ENCODE peak calls at places on chromosomes 4 and X, in four cellular contexts. U, I, T and H are unnamed samples.
A peak's percentile ranks its signal among the peaks of the same experiment; 100 is the strongest.

GRCh38 chr4:150252741-150253140 is 174.5 kb downstream of the DCLK2 start:
- DNase-seq in T (no peak), U (no peak), I (no peak), H (no peak)

GRCh38 chr4:71833175-71833900 is 49.5 kb upstream of the GC start:
- DNase-seq in U (no peak), T (no peak), I (no peak), H (no peak)

GRCh38 chr4:52925531-52925968 is 63.4 kb downstream of the RASL11B start:
- DNase-seq in I (peak; percentile 48), T (no peak), U (peak; percentile 87), H (no peak)

GRCh38 chrX:267771-268261 is 13.4 kb upstream of the PLCXD1 start:
- DNase-seq in T (peak; percentile 3), I (no peak), U (no peak), H (peak; percentile 13)

GRCh38 chrX:2811271-2811670 is 17.5 kb upstream of the GYG2 start:
- DNase-seq in T (no peak), U (no peak), I (peak; percentile 22), H (no peak)

GRCh38 chr4:40515398-40516293 is 114.0 kb downstream of the RBM47 start:
- DNase-seq in U (peak; percentile 34), T (peak; percentile 21), I (peak; percentile 51), H (no peak)

GRCh38 chrX:123830309-123830708 is 29.5 kb upstream of the XIAP start:
- DNase-seq in I (peak; percentile 73), U (no peak), T (peak; percentile 21), H (no peak)

GRCh38 chr4:152981842-152982241 is 45.7 kb downstream of the FHDC1 start:
- DNase-seq in T (no peak), U (no peak), I (no peak), H (no peak)

GRCh38 chrX:67555578-67556203 is 11.9 kb downstream of the AR start:
- DNase-seq in T (no peak), U (peak; percentile 64), I (peak; percentile 59), H (no peak)

GRCh38 chr4:119529788-119530187 is 98.8 kb downstream of the PDE5A start:
- DNase-seq in T (no peak), I (no peak), U (no peak), H (no peak)

GRCh38 chrX:150848914-150849365 is 49.5 kb downstream of the CD99L2 start:
- DNase-seq in I (no peak), U (no peak), T (no peak), H (no peak)

GRCh38 chr4:99087887-99088484 is 602 bp downstream of the ADH5 start:
- DNase-seq in U (peak; percentile 76), I (peak; percentile 87), T (peak; percentile 91), H (peak; percentile 89)

GRCh38 chrX:155263854-155264628 is at the start of gene RAB39B:
- DNase-seq in U (peak; percentile 87), T (peak; percentile 24), I (peak; percentile 75), H (peak; percentile 12)

GRCh38 chrX:78037881-78038280 is 66.2 kb upstream of the PGK1 start:
- DNase-seq in I (no peak), T (no peak), U (no peak), H (no peak)

GRCh38 chr4:184733654-184734524 is at the start of gene CENPU:
- DNase-seq in T (peak; percentile 93), I (peak; percentile 98), U (peak; percentile 100), H (peak; percentile 95)

GRCh38 chr4:184728858-184729257 is 5.0 kb downstream of the CENPU start:
- DNase-seq in T (no peak), I (peak; percentile 26), U (no peak), H (no peak)

GRCh38 chr4:184732126-184732525 is 1.8 kb downstream of the CENPU start:
- DNase-seq in U (no peak), T (no peak), I (peak; percentile 74), H (no peak)

GRCh38 chr4:184731056-184731455 is 2.8 kb downstream of the CENPU start:
- DNase-seq in T (no peak), U (no peak), I (no peak), H (no peak)

DNA sequence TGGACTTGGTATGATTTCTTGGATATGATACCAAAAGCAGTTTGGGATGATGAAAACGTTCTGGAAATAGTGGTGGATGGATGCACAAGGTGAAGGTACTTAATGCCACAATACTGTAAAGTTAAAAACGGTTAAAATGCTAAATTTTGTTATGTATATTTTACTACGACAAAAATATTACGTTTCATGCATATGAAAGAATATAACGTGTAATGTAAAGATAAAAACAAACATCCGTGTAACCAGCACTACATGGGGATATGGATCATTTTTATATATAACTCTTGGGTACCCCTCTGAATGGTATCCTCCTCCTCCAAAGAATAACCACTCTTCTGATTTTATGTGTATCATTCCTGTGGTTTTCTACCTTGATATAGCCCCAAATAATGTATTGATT is 862 bp upstream of the CENPU start:
- DNase-seq in I (no peak), U (no peak), T (no peak), H (no peak)
- H3K4me3 ChIP-seq in I (peak overlapping the region; percentile 80), U (no peak overlapping the region), T (peak overlapping the region; percentile 88), H (no peak overlapping the region)

GRCh38 chr4:89287945-89288344 is 19.7 kb downstream of the GPRIN3 start:
- DNase-seq in U (no peak), I (no peak), T (no peak), H (no peak)

GRCh38 chr4:89283226-89283974 is 24.2 kb downstream of the GPRIN3 start:
- DNase-seq in I (peak; percentile 49), U (peak; percentile 46), T (no peak), H (no peak)

GRCh38 chr4:89283975-89284556 is 23.5 kb downstream of the GPRIN3 start:
- DNase-seq in U (peak; percentile 45), I (no peak), T (no peak), H (no peak)

GRCh38 chr4:89284828-89285227 is 22.8 kb downstream of the GPRIN3 start:
- DNase-seq in T (no peak), I (no peak), U (peak; percentile 87), H (no peak)

GRCh38 chr4:89285735-89286134 is 21.9 kb downstream of the GPRIN3 start:
- DNase-seq in I (no peak), T (no peak), U (no peak), H (no peak)
- H3K4me3 ChIP-seq in I (no peak overlapping the region), T (no peak overlapping the region), U (no peak overlapping the region), H (no peak overlapping the region)

DNA sequence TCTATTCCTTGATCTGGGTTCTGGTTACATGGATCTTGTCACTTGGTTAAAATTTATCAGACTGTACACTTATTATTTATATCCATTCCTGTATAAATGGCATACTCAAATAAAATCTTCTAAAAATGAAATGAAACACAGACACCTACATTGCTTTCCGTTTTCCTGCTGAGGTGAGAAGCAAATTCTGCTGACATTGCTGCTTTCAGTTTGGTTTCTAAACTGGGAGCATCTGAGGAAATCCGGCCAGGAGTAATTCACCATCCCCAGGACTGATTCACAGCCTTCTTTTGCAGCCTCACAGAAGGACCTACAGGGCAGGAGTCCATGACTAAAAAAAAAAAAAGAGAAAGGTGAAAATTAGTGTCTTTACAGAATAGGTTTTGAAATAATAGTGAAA is 93.6 kb downstream of the CORIN start:
- DNase-seq in T (no peak), U (no peak), I (no peak), H (no peak)
- H3K4me3 ChIP-seq in T (no peak overlapping the region), U (no peak overlapping the region), I (no peak overlapping the region), H (no peak overlapping the region)

GRCh38 chr4:77715414-77716290 is 103.5 kb downstream of the CNOT6L start:
- DNase-seq in T (no peak), I (no peak), U (no peak), H (no peak)
- H3K4me3 ChIP-seq in T (no peak overlapping the region), I (no peak overlapping the region), U (no peak overlapping the region), H (no peak overlapping the region)

DNA sequence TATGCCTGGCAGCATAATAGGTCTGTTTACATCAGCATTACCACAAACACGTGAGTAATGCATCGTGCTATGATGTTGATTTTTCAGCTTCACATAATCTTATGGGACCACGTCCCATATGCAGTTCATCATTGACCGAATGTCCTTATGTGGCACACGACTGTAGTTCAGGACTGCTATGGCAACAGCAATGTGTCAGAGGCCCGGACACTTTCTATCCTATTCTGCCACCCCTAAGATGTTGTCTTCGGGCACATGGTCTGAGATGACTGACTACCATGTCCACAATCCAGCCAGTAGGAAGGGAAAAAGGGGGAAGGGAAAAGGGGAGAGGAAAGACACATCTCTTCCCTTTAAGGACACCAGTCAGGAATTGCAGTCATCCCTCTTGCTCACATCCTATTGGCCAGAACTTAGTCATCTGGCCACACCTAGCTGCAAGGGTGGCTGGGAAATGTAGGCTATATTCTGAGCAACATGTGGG is 196.0 kb upstream of the RBPJ start:
- DNase-seq in I (peak; percentile 31), T (no peak), U (peak; percentile 30), H (no peak)
- H3K4me3 ChIP-seq in I (no peak overlapping the region), T (no peak overlapping the region), U (no peak overlapping the region), H (no peak overlapping the region)

DNA sequence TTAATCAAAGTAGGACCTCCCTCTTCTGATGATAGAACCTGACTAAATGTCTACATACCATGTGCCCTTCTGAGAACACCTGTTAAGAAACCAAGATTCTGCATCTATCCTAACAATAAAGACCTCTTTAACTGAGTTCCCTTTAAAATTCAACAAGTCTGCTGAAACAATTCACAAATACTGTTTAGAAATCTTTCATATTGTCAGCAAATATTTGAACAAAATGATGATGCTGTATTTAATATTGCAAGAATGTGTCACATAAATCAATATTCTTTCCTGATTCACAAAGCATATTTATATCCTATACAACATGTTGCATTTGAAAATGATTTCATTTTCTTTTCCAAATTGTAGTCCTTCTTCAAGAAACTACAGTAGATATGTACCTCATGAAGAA is 59.6 kb upstream of the BMPR1B start:
- DNase-seq in T (no peak), U (no peak), I (no peak), H (no peak)
- H3K4me3 ChIP-seq in T (no peak overlapping the region), U (no peak overlapping the region), I (no peak overlapping the region), H (no peak overlapping the region)

GRCh38 chrX:134936542-134936941 is 54.2 kb upstream of the SMIM10 start:
- DNase-seq in U (no peak), T (no peak), I (peak; percentile 53), H (no peak)
- H3K4me3 ChIP-seq in U (no peak overlapping the region), T (no peak overlapping the region), I (no peak overlapping the region), H (no peak overlapping the region)

GRCh38 chr4:107276052-107276451 is 239.9 kb upstream of the DKK2 start:
- DNase-seq in I (no peak), U (no peak), T (no peak), H (no peak)
- H3K4me3 ChIP-seq in I (no peak overlapping the region), U (no peak overlapping the region), T (no peak overlapping the region), H (no peak overlapping the region)